ENCODE peak calls at places on chromosomes 4 and X, in ten cellular contexts. A is CD4-positive, alpha-beta memory T cell; D is upper lobe of right lung; W is H9; T is BJ; L is naive B cell; E is CD8-positive, alpha-beta T cell; R is GM06990; K is fibroblast of the aortic adventitia; P is activated T-cell treated with anti-CD3 and anti-CD28 coated beads, Interleukin-2, amount 50 U/mL, for 72 hours. S is an unnamed sample.

GRCh38 chr4:116302990-116303735 is 782.2 kb downstream of the TRAM1L1 start:
- DNase-seq in A (no peak), D (no peak), W (no peak), T (no peak), L (no peak), E (no peak), R (no peak), K (no peak), P (no peak), S (no peak)

GRCh38 chrX:129718701-129719100 is 20.1 kb upstream of the XPNPEP2 start:
- DNase-seq in A (no peak), D (no peak), W (no peak), T (no peak), L (no peak), E (no peak), R (no peak), K (no peak), P (no peak), S (no peak)

GRCh38 chrX:44896566-44897186 is 23.7 kb downstream of the KDM6A start:
- DNase-seq in A (no peak), D (no peak), W (no peak), T (no peak), L (no peak), E (no peak), R (no peak), K (no peak), P (no peak), S (no peak)

GRCh38 chr4:1082215-1083182 is 30.9 kb downstream of the RNF212 start:
- DNase-seq in A (no peak), D (peak), W (peak), T (no peak), L (peak), E (no peak), R (no peak), K (peak), P (peak), S (no peak)

GRCh38 chr4:109548655-109549054 is 11.4 kb upstream of the MCUB start:
- DNase-seq in A (no peak), D (no peak), W (no peak), T (no peak), L (no peak), E (no peak), R (no peak), K (peak), P (no peak), S (no peak)

GRCh38 chr4:98046665-98047064 is 96.6 kb downstream of the STPG2 start:
- DNase-seq in A (no peak), D (no peak), W (peak), T (no peak), L (no peak), E (no peak), R (no peak), K (no peak), P (no peak), S (no peak)

GRCh38 chr4:48483777-48484493 is 792 bp downstream of the SLC10A4 start:
- DNase-seq in A (no peak), D (peak), W (peak), T (no peak), L (no peak), E (no peak), R (no peak), K (no peak), P (peak), S (peak)

GRCh38 chrX:103248553-103248952 is 6.4 kb downstream of the TCEAL8 start:
- DNase-seq in A (peak), D (no peak), W (no peak), T (no peak), L (peak), E (no peak), R (no peak), K (peak), P (no peak), S (no peak)

GRCh38 chrX:111395132-111395531 is 16.9 kb downstream of the DCX start:
- DNase-seq in A (no peak), D (no peak), W (no peak), T (no peak), L (no peak), E (no peak), R (no peak), K (no peak), P (no peak), S (no peak)

GRCh38 chr4:182925298-182925738 is 8.1 kb upstream of the DCTD start:
- DNase-seq in A (peak), D (peak), W (peak), T (no peak), L (peak), E (peak), R (peak), K (peak), P (peak), S (peak)

GRCh38 chr4:158860856-158861255 is 92.0 kb downstream of the FNIP2 start:
- DNase-seq in A (no peak), D (no peak), W (no peak), T (no peak), L (no peak), E (no peak), R (no peak), K (no peak), P (no peak), S (no peak)

GRCh38 chrX:14076639-14077038 is 46.9 kb upstream of the GEMIN8 start:
- DNase-seq in A (no peak), D (no peak), W (no peak), T (no peak), L (no peak), E (no peak), R (no peak), K (no peak), P (no peak), S (no peak)

GRCh38 chrX:149456476-149457245 is 48.4 kb downstream of the IDS start:
- DNase-seq in A (no peak), D (no peak), W (no peak), T (no peak), L (no peak), E (no peak), R (no peak), K (no peak), P (no peak), S (no peak)

GRCh38 chr4:77699731-77700210 is 94.2 kb downstream of the CXCL13 start:
- DNase-seq in A (no peak), D (no peak), W (peak), T (peak), L (no peak), E (no peak), R (no peak), K (peak), P (no peak), S (peak)

GRCh38 chr4:78057135-78057599 is at the start of gene FRAS1:
- DNase-seq in A (peak), D (peak), W (peak), T (no peak), L (peak), E (peak), R (peak), K (no peak), P (peak), S (peak)

GRCh38 chr4:6047130-6047673 is 29.0 kb upstream of the C4orf50 start:
- DNase-seq in A (no peak), D (no peak), W (peak), T (no peak), L (no peak), E (no peak), R (no peak), K (no peak), P (no peak), S (peak)

GRCh38 chr4:185395255-185395955 is at the start of gene LRP2BP:
- DNase-seq in A (peak), D (no peak), W (no peak), T (no peak), L (peak), E (no peak), R (no peak), K (peak), P (no peak), S (no peak)

GRCh38 chr4:7777871-7778523 is 161.7 kb downstream of the AFAP1 start:
- DNase-seq in A (no peak), D (peak), W (no peak), T (no peak), L (no peak), E (no peak), R (no peak), K (no peak), P (no peak), S (no peak)

GRCh38 chr4:7244343-7244680 is 52.0 kb downstream of the SORCS2 start:
- DNase-seq in A (no peak), D (no peak), W (no peak), T (no peak), L (no peak), E (no peak), R (no peak), K (no peak), P (no peak), S (no peak)

GRCh38 chr4:146342600-146343192 is 128.4 kb downstream of the REELD1 start:
- DNase-seq in A (peak), D (no peak), W (no peak), T (no peak), L (no peak), E (peak), R (no peak), K (peak), P (peak), S (peak)

GRCh38 chr4:25141592-25141991 is 18.7 kb downstream of the SEPSECS start:
- DNase-seq in A (no peak), D (no peak), W (no peak), T (no peak), L (no peak), E (no peak), R (no peak), K (no peak), P (no peak), S (no peak)

GRCh38 chr4:175651701-175652100 is 160.4 kb downstream of the GPM6A start:
- DNase-seq in A (no peak), D (no peak), W (no peak), T (no peak), L (no peak), E (no peak), R (no peak), K (no peak), P (no peak), S (no peak)

GRCh38 chr4:10296730-10297129 is 160.5 kb downstream of the ZNF518B start:
- DNase-seq in A (no peak), D (no peak), W (no peak), T (peak), L (no peak), E (no peak), R (no peak), K (peak), P (no peak), S (no peak)

GRCh38 chrX:100662791-100663190 is 18.8 kb downstream of the SRPX2 start:
- DNase-seq in A (no peak), D (no peak), W (no peak), T (no peak), L (no peak), E (no peak), R (no peak), K (no peak), P (no peak), S (no peak)

GRCh38 chr4:5376015-5376414 is 324.7 kb downstream of the STK32B start:
- DNase-seq in A (no peak), D (no peak), W (no peak), T (no peak), L (no peak), E (no peak), R (no peak), K (no peak), P (no peak), S (no peak)

GRCh38 chr4:8131210-8131609 is 27.4 kb downstream of the ABLIM2 start:
- DNase-seq in A (no peak), D (no peak), W (no peak), T (no peak), L (no peak), E (no peak), R (no peak), K (no peak), P (no peak), S (no peak)